ENCODE peak calls at places on chromosomes 16 and 17, in nine cellular contexts. One of them, this sample, is unnamed.
A peak's percentile ranks its signal among the peaks of the same experiment; 100 is the strongest.

GRCh38 chr17:61409301-61410099 is 9.9 kb downstream of the TBX2 start:
- DNase-seq in H9: peak; percentile 62
- DNase-seq in hypothalamus: peak; percentile 27
- DNase-seq in GM04504: no peak
- DNase-seq in cardiac muscle cell: peak; percentile 86
- DNase-seq in MV-4-11: peak; percentile 15
- DNase-seq in T-helper 1 cell: peak; percentile 28
- DNase-seq in A172: peak; percentile 33
- DNase-seq in OCI-M1: peak; percentile 76
- DNase-seq in this sample: peak; percentile 69

GRCh38 chr16:50067290-50067853 is 1.6 kb downstream of the HEATR3 start:
- DNase-seq in hypothalamus: no peak
- DNase-seq in A172: peak; percentile 49
- DNase-seq in OCI-M1: peak; percentile 56
- DNase-seq in MV-4-11: peak; percentile 82
- DNase-seq in GM04504: no peak
- DNase-seq in H9: no peak
- DNase-seq in T-helper 1 cell: peak; percentile 66
- DNase-seq in cardiac muscle cell: peak; percentile 51
- DNase-seq in this sample: peak; percentile 22

GRCh38 chr17:48497103-48497502 is 33.7 kb downstream of the HOXB1 start:
- DNase-seq in A172: peak; percentile 83
- DNase-seq in H9: no peak
- DNase-seq in T-helper 1 cell: no peak
- DNase-seq in hypothalamus: no peak
- DNase-seq in cardiac muscle cell: no peak
- DNase-seq in MV-4-11: no peak
- DNase-seq in GM04504: no peak
- DNase-seq in OCI-M1: no peak
- DNase-seq in this sample: no peak

GRCh38 chr16:64629622-64630021 is 492.2 kb downstream of the CDH11 start:
- DNase-seq in MV-4-11: no peak
- DNase-seq in cardiac muscle cell: no peak
- DNase-seq in OCI-M1: no peak
- DNase-seq in hypothalamus: no peak
- DNase-seq in A172: peak; percentile 44
- DNase-seq in GM04504: no peak
- DNase-seq in T-helper 1 cell: no peak
- DNase-seq in H9: no peak
- DNase-seq in this sample: no peak

GRCh38 chr16:31501226-31501965 is 6.8 kb downstream of the RUSF1 start:
- DNase-seq in cardiac muscle cell: no peak
- DNase-seq in H9: no peak
- DNase-seq in GM04504: no peak
- DNase-seq in MV-4-11: no peak
- DNase-seq in A172: no peak
- DNase-seq in OCI-M1: no peak
- DNase-seq in T-helper 1 cell: no peak
- DNase-seq in hypothalamus: no peak
- DNase-seq in this sample: no peak

GRCh38 chr16:89958068-89958467 is 9.5 kb downstream of the DEF8 start:
- DNase-seq in T-helper 1 cell: no peak
- DNase-seq in A172: peak; percentile 50
- DNase-seq in OCI-M1: no peak
- DNase-seq in GM04504: no peak
- DNase-seq in H9: peak; percentile 90
- DNase-seq in cardiac muscle cell: peak; percentile 42
- DNase-seq in MV-4-11: no peak
- DNase-seq in hypothalamus: peak; percentile 26
- DNase-seq in this sample: peak; percentile 68

GRCh38 chr17:59892849-59893616 is at the start of the genes RPS6KB1 and TUBD1:
- DNase-seq in cardiac muscle cell: peak; percentile 98
- DNase-seq in A172: peak; percentile 99
- DNase-seq in OCI-M1: peak; percentile 98
- DNase-seq in T-helper 1 cell: peak; percentile 99
- DNase-seq in H9: peak; percentile 99
- DNase-seq in hypothalamus: peak; percentile 96
- DNase-seq in GM04504: peak; percentile 99
- DNase-seq in MV-4-11: peak; percentile 99
- DNase-seq in this sample: peak; percentile 95

GRCh38 chr17:16495561-16495960 is 3.6 kb upstream of the LRRC75A start:
- DNase-seq in MV-4-11: no peak
- DNase-seq in cardiac muscle cell: no peak
- DNase-seq in hypothalamus: no peak
- DNase-seq in A172: no peak
- DNase-seq in T-helper 1 cell: no peak
- DNase-seq in OCI-M1: no peak
- DNase-seq in GM04504: no peak
- DNase-seq in H9: no peak
- DNase-seq in this sample: no peak

GRCh38 chr17:6558276-6558675 is 1.9 kb upstream of the PITPNM3 start:
- DNase-seq in A172: no peak
- DNase-seq in H9: no peak
- DNase-seq in hypothalamus: no peak
- DNase-seq in MV-4-11: no peak
- DNase-seq in cardiac muscle cell: no peak
- DNase-seq in OCI-M1: no peak
- DNase-seq in GM04504: no peak
- DNase-seq in T-helper 1 cell: no peak
- DNase-seq in this sample: no peak

GRCh38 chr17:35947156-35947585 is 3.7 kb upstream of the LYZL6 start:
- DNase-seq in T-helper 1 cell: peak; percentile 46
- DNase-seq in GM04504: no peak
- DNase-seq in OCI-M1: peak; percentile 87
- DNase-seq in hypothalamus: no peak
- DNase-seq in A172: peak; percentile 72
- DNase-seq in MV-4-11: peak; percentile 78
- DNase-seq in H9: peak; percentile 81
- DNase-seq in cardiac muscle cell: peak; percentile 78
- DNase-seq in this sample: peak; percentile 54

GRCh38 chr17:12068946-12069345 is 48.3 kb downstream of the MAP2K4 start:
- DNase-seq in H9: no peak
- DNase-seq in A172: no peak
- DNase-seq in OCI-M1: no peak
- DNase-seq in GM04504: no peak
- DNase-seq in hypothalamus: no peak
- DNase-seq in MV-4-11: no peak
- DNase-seq in T-helper 1 cell: no peak
- DNase-seq in cardiac muscle cell: no peak
- DNase-seq in this sample: no peak

GRCh38 chr17:80696456-80696855 is 151.8 kb downstream of the RPTOR start:
- DNase-seq in A172: no peak
- DNase-seq in cardiac muscle cell: no peak
- DNase-seq in hypothalamus: no peak
- DNase-seq in GM04504: no peak
- DNase-seq in H9: no peak
- DNase-seq in OCI-M1: no peak
- DNase-seq in T-helper 1 cell: no peak
- DNase-seq in MV-4-11: no peak
- DNase-seq in this sample: no peak

This sample was measured in retina.